ENCODE peak calls at places on chromosome 15, in five cellular contexts. Z is choroid plexus epithelial cell, H is activated B cell treated with CpG ODN at 0.5 μM for 24 hours, G is GM20000, K is transverse colon. A is an unnamed sample.

GRCh38 chr15:94584833-94585244 is 353.5 kb downstream of the MCTP2 start:
- DNase-seq in G (peak; percentile 25), Z (peak; percentile 17), K (no peak), H (no peak), A (no peak)

GRCh38 chr15:24761704-24762302 is 86.2 kb downstream of the NPAP1 start:
- DNase-seq in K (no peak), G (peak; percentile 7), Z (peak; percentile 29), H (no peak), A (no peak)

GRCh38 chr15:32701863-32702262 is 15.9 kb upstream of the GREM1 start:
- DNase-seq in Z (no peak), K (no peak), H (no peak), G (no peak), A (no peak)

GRCh38 chr15:65619636-65620290 is 2.0 kb upstream of the SLC24A1 start:
- DNase-seq in K (no peak), G (no peak), H (no peak), Z (no peak), A (no peak)

GRCh38 chr15:38134252-38134651 is 118.4 kb upstream of the SPRED1 start:
- DNase-seq in H (no peak), K (peak; percentile 10), Z (no peak), G (no peak), A (no peak)

GRCh38 chr15:37678124-37678523 is 256.3 kb upstream of the TMCO5A start:
- DNase-seq in H (no peak), Z (peak; percentile 2), G (no peak), K (no peak), A (no peak)

GRCh38 chr15:56972426-56972825 is 54.0 kb downstream of the TCF12 start:
- DNase-seq in H (no peak), Z (no peak), K (no peak), G (no peak), A (no peak)

GRCh38 chr15:58771621-58772235 is 626 bp downstream of the MINDY2 start:
- DNase-seq in H (no peak), K (peak; percentile 54), G (peak; percentile 32), Z (no peak), A (peak; percentile 72)

GRCh38 chr15:26082833-26083174 is 219.7 kb upstream of the ATP10A start:
- DNase-seq in H (no peak), K (no peak), G (no peak), Z (peak; percentile 34), A (no peak)

GRCh38 chr15:23038741-23039150 is 623 bp downstream of the TUBGCP5 start:
- DNase-seq in G (no peak), K (peak; percentile 18), Z (peak; percentile 69), H (no peak), A (no peak)

GRCh38 chr15:85454403-85454802 is 74.0 kb downstream of the AKAP13 start:
- DNase-seq in Z (no peak), K (no peak), G (no peak), H (no peak), A (no peak)

GRCh38 chr15:66291816-66292215 is 1.6 kb upstream of the DIS3L start:
- DNase-seq in G (no peak), K (no peak), H (no peak), Z (no peak), A (no peak)

GRCh38 chr15:41918506-41919126 is 24.8 kb upstream of the SPTBN5 start:
- DNase-seq in K (no peak), Z (no peak), G (no peak), H (no peak), A (no peak)

GRCh38 chr15:69065981-69066645 is 51.6 kb downstream of the NOX5 start:
- DNase-seq in K (no peak), G (no peak), Z (no peak), H (no peak), A (no peak)

GRCh38 chr15:74842581-74843444 is at the start of gene ULK3:
- DNase-seq in K (peak; percentile 93), Z (peak; percentile 91), G (peak; percentile 99), H (peak; percentile 97), A (peak; percentile 95)

GRCh38 chr15:61479601-61480000 is 250.5 kb upstream of the RORA start:
- DNase-seq in G (no peak), H (no peak), Z (peak; percentile 29), K (no peak), A (no peak)

GRCh38 chr15:55116636-55117035 is 80.1 kb downstream of the RSL24D1 start:
- DNase-seq in Z (no peak), K (no peak), H (no peak), G (no peak), A (no peak)

GRCh38 chr15:91258436-91258779 is 158.4 kb downstream of the SV2B start:
- DNase-seq in H (no peak), G (peak; percentile 12), Z (no peak), K (no peak), A (no peak)

DNA sequence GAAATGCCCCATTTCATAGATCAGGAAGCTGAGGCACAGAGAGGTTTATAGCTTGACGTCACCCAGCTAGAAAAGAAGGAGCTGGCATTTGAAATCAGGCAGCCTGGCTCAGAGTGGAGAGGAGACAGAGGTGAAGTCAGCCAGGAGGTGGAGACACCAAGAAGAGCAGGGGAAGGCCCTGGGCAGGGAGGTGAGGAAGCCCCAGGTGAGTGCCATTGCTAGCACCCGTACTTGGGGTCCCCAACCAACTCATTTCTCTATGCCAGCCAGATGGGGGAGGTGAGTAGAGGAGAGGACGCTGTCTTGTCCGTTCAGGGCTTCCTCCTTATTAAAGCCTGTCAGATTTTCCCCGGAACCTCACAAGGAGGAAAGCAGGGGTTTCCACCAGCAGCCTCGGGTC is 149.6 kb upstream of the TLE3 start:
- DNase-seq in G (no peak), H (no peak), K (peak; percentile 4), Z (no peak), A (no peak)
- TF ChIP-seq CTCF in G (no peak), H (no peak), K (no peak), Z (no peak), A (no peak)

GRCh38 chr15:89340586-89340985 is 6.0 kb upstream of the POLG start:
- DNase-seq in G (no peak), K (no peak), Z (no peak), H (no peak), A (no peak)
- TF ChIP-seq CTCF in G (no peak), K (no peak), Z (no peak), H (no peak), A (no peak)

GRCh38 chr15:48855501-48856440 is 22.2 kb upstream of the EID1 start:
- DNase-seq in K (peak; percentile 40), H (no peak), G (no peak), Z (peak; percentile 74), A (no peak)
- TF ChIP-seq CTCF in K (peak; percentile 48), H (no peak), G (no peak), Z (peak; percentile 64), A (peak; percentile 68)

DNA sequence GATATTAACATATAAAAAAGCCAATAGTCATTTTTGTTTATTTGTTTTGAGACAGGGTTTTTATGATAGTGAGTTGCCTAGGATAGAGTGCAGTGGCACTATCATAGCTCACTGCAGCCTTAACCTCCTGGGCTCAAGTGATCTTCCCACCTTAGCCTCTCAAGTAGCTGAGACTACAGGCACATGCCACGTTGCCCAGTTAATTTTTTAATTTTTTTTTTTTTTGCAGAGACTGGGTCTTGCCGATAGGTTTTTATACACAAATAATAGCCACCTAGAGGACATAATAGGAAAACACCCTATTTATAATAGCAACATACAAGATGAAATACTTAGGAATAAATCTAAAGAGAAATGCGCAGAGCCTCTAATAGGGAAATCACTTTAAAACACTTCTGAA is 13.3 kb downstream of the EIF3J start:
- DNase-seq in Z (peak; percentile 66), K (no peak), G (no peak), H (no peak), A (no peak)
- TF ChIP-seq CTCF in Z (peak; percentile 47), K (peak; percentile 35), G (no peak), H (no peak), A (peak; percentile 69)

GRCh38 chr15:63490345-63491034 is 13.9 kb upstream of the USP3 start:
- DNase-seq in G (no peak), Z (no peak), K (no peak), H (no peak), A (no peak)

GRCh38 chr15:63489352-63489751 is 15.0 kb upstream of the USP3 start:
- DNase-seq in Z (no peak), H (no peak), G (no peak), K (no peak), A (no peak)

GRCh38 chr15:63488432-63488910 is 15.9 kb upstream of the USP3 start:
- DNase-seq in H (no peak), K (no peak), G (no peak), Z (no peak), A (no peak)

GRCh38 chr15:63484433-63484832 is 20.0 kb upstream of the USP3 start:
- DNase-seq in G (no peak), H (no peak), Z (no peak), K (no peak), A (no peak)

DNA sequence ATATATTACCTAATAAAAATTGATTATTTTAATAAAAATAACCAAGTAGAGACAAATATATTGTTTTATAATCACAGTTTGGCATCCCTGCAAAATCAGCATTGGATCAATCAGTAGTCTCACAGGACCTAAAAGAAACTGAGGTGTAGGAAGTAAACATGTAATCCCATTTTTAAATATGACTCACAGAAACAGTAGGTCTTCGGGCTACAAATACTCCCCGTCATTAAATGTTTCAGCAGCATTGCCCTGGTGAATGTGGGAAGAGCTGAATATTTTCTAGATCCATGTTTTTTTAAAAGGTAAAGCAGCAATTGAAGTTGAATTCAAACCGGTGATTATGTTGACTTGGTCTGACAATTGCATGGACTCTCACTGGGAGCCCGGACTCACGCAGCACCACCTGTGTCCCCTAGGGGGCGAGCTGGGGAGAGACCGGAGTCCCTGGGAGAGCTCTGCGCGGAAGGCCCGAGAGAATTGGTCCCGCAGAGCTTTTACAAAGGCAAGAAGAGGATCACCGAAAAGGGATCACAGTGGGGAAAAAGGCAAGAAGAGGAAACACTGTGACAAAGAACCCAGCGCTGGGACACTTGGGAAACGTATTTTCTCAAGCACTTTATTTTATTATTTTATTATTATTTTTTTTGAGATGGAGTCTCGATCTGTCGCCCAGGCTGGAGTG is 17.2 kb upstream of the USP3 start:
- DNase-seq in G (peak; percentile 69), Z (peak; percentile 86), H (peak; percentile 80), K (peak; percentile 95), A (peak; percentile 85)
- TF ChIP-seq CTCF in G (peak; percentile 84), Z (peak; percentile 99), H (no peak), K (peak; percentile 96), A (peak; percentile 94)